ENCODE peak calls at places on chromosomes 4 and X, in ten cellular contexts. F is adrenal gland, O is GM12891, L is HCT116, X is breast epithelium, G is A549, Y is endothelial cell of umbilical vein, H is uterus, B is GM12892, A is body of pancreas. S is an unnamed sample.
A peak's percentile ranks its signal among the peaks of the same experiment; 100 is the strongest.

GRCh38 chrX:99494668-99495067 is 915.4 kb downstream of the PCDH19 start:
- DNase-seq in F (no peak), B (no peak), Y (no peak), X (no peak), H (no peak), G (no peak), O (no peak), L (no peak), A (no peak), S (no peak)

GRCh38 chr4:1315838-1316536 is 26.3 kb downstream of the MAEA start:
- DNase-seq in H (no peak), B (no peak), L (no peak), A (no peak), G (no peak), X (no peak), O (no peak), Y (no peak), F (no peak), S (no peak)

GRCh38 chr4:164383187-164384181 is 370.4 kb upstream of the SMIM31 start:
- DNase-seq in H (peak; percentile 19), X (no peak), G (no peak), O (no peak), B (no peak), A (peak; percentile 12), Y (no peak), L (no peak), F (no peak), S (peak; percentile 5)

GRCh38 chr4:153651041-153651960 is 32.8 kb upstream of the TLR2 start:
- DNase-seq in L (no peak), F (peak; percentile 67), O (no peak), A (peak; percentile 20), Y (no peak), H (no peak), B (no peak), G (no peak), X (no peak), S (no peak)

GRCh38 chrX:43958529-43958928 is 14.7 kb downstream of the NDP start:
- DNase-seq in A (peak; percentile 15), H (peak; percentile 57), L (peak; percentile 81), G (peak; percentile 55), X (no peak), O (no peak), Y (peak; percentile 77), B (no peak), F (peak; percentile 53), S (peak; percentile 55)

GRCh38 chr4:8666581-8666980 is 74.0 kb downstream of the CPZ start:
- DNase-seq in Y (no peak), L (no peak), X (no peak), G (no peak), F (no peak), B (no peak), A (no peak), H (no peak), O (no peak), S (no peak)

GRCh38 chrX:139909716-139910115 is 23.1 kb downstream of the ATP11C start:
- DNase-seq in Y (no peak), G (no peak), A (no peak), H (no peak), X (no peak), B (no peak), F (no peak), L (no peak), O (no peak), S (no peak)

GRCh38 chrX:154411981-154412340 is 622 bp downstream of the TAFAZZIN start:
- DNase-seq in Y (peak; percentile 61), H (peak; percentile 73), L (no peak), G (peak; percentile 69), X (peak; percentile 54), B (peak; percentile 53), A (peak; percentile 76), F (peak; percentile 74), O (peak; percentile 70), S (peak; percentile 72)

GRCh38 chrX:138946941-138947340 is 235.4 kb upstream of the FGF13 start:
- DNase-seq in F (no peak), X (no peak), A (no peak), G (no peak), B (no peak), Y (no peak), H (no peak), L (no peak), O (no peak), S (no peak)

GRCh38 chr4:188016754-188017153 is 21.2 kb downstream of the ZFP42 start:
- DNase-seq in Y (no peak), O (no peak), F (no peak), H (no peak), G (no peak), A (no peak), B (no peak), X (no peak), L (no peak), S (no peak)

GRCh38 chrX:45852884-45853283 is 652.2 kb upstream of the DIPK2B start:
- DNase-seq in F (no peak), A (no peak), G (no peak), O (no peak), L (no peak), H (no peak), B (no peak), X (no peak), Y (no peak), S (no peak)

GRCh38 chr4:174496631-174497442 is 25.5 kb downstream of the HPGD start:
- DNase-seq in B (no peak), F (no peak), L (no peak), A (no peak), G (no peak), X (no peak), Y (no peak), H (no peak), O (no peak), S (peak; percentile 41)

GRCh38 chr4:18128241-18128640 is 106.7 kb upstream of the LCORL start:
- DNase-seq in L (no peak), H (no peak), A (no peak), O (no peak), Y (no peak), B (no peak), X (no peak), G (no peak), F (no peak), S (no peak)

GRCh38 chr4:151322565-151322964 is 2.8 kb downstream of the SH3D19 start:
- DNase-seq in Y (no peak), B (no peak), A (no peak), X (no peak), F (no peak), H (no peak), L (no peak), G (no peak), O (no peak), S (no peak)

GRCh38 chr4:151329217-151330007 is 4.0 kb upstream of the SH3D19 start:
- DNase-seq in B (no peak), L (no peak), O (no peak), H (no peak), X (no peak), F (no peak), G (no peak), A (no peak), Y (no peak), S (no peak)

GRCh38 chr4:151324449-151325319 is 721 bp downstream of the SH3D19 start:
- DNase-seq in G (peak; percentile 52), Y (peak; percentile 68), H (peak; percentile 57), X (no peak), L (peak; percentile 90), A (peak; percentile 70), O (no peak), B (no peak), F (peak; percentile 89), S (peak; percentile 3)

GRCh38 chr4:151324124-151324448 is 1.3 kb downstream of the SH3D19 start:
- DNase-seq in B (no peak), H (no peak), Y (no peak), A (no peak), O (no peak), X (no peak), L (no peak), G (no peak), F (no peak), S (no peak)

DNA sequence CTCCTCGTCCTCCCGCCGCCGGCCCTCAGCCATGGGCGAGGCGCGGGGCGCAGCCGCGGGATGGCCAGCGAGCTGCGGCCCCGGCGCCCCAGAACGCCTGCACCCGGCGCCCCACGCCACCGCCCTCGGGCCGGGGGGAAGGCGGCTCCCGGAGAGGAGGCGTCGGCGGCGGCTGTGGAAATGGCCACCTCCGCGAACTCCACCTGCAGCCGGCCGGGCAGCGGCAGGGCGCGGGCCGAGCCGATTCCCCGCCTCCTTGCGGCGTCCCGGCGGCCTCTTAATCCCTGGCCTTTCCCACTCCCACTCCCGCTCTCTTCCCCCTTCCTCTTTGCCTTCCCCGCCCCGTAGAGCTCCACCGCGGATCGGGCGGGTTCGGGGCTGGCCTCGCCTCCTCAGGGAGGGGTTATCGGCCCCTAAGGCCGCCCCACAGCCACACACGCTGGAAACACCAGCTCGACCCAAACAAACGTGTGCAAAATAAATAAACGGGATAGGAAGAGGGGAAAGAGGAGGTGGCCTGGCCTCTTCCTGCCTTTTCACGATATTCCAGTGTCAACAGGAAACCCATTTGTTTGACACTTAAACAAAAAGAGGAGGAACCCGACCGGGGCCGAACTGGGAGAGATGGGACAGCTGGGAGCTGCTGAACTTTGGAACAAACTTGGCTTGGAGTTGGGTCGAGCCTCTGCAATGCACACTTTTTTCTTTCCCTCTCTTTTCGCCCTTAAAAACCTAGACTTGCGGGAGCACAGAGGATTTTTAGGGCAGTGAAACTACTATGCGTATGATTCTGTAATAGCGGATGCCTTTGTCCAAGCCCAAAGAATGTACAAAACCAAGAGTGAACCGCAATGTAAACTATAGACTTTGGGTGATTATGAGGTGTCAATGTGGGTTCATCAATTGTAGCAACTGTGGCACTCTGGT is at the start of gene SH3D19:
- DNase-seq in B (no peak), Y (peak; percentile 91), G (peak; percentile 61), O (no peak), F (peak; percentile 62), A (peak; percentile 80), X (peak; percentile 63), L (peak; percentile 68), H (peak; percentile 77), S (no peak)
- TF ChIP-seq POLR2A in B (no peak), Y (peak; percentile 30), G (peak; percentile 52), O (no peak), F (peak; percentile 69), A (peak; percentile 63), X (peak; percentile 55), L (no peak), H (peak; percentile 71), S (no peak)

GRCh38 chr4:4289930-4290850 is at the start of the genes LYAR and ZBTB49:
- DNase-seq in Y (peak; percentile 94), F (peak; percentile 97), B (peak; percentile 95), X (peak; percentile 94), H (peak; percentile 90), L (peak; percentile 76), G (peak; percentile 85), A (peak; percentile 97), O (peak; percentile 96), S (peak; percentile 96)
- TF ChIP-seq POLR2A in Y (peak; percentile 78), F (peak; percentile 71), B (peak; percentile 91), X (no peak), H (peak; percentile 61), L (peak; percentile 87), G (peak; percentile 86), A (peak; percentile 77), O (peak; percentile 83), S (peak; percentile 82)

GRCh38 chr4:78770091-78770642 is 6.0 kb upstream of the BMP2K start:
- DNase-seq in X (no peak), H (no peak), O (no peak), A (no peak), G (no peak), Y (no peak), B (no peak), F (no peak), L (no peak), S (peak; percentile 71)
- TF ChIP-seq POLR2A in X (no peak), H (no peak), O (no peak), A (no peak), G (no peak), Y (no peak), B (no peak), F (no peak), L (no peak), S (no peak)

GRCh38 chrX:111680988-111681779 is at the start of gene ALG13:
- DNase-seq in B (peak; percentile 65), O (peak; percentile 63), L (peak; percentile 69), X (peak; percentile 83), G (peak; percentile 81), H (peak; percentile 89), F (peak; percentile 92), Y (peak; percentile 85), A (peak; percentile 88), S (peak; percentile 92)
- TF ChIP-seq POLR2A in B (peak; percentile 98), O (peak; percentile 87), L (peak; percentile 12), X (peak; percentile 42), G (peak; percentile 74), H (peak; percentile 64), F (peak; percentile 85), Y (peak; percentile 73), A (peak; percentile 96), S (peak; percentile 86)

S was measured in erythroblast.